ENCODE peak calls at places on chromosomes 16 and 17, in seven cellular contexts. V is IMR-90, P is A549, F is H1, M is SK-N-SH, J is GM12878, G is K562. B is an unnamed sample.

GRCh38 chr17:80125656-80126448 is 21.1 kb downstream of the EIF4A3 start:
- DNase-seq in V (peak; percentile 72), F (no peak), P (no peak), J (no peak), M (no peak), G (no peak), B (no peak)

GRCh38 chr17:3885271-3885670 is 7.6 kb downstream of the CAMKK1 start:
- DNase-seq in F (no peak), J (no peak), G (no peak), V (no peak), P (no peak), M (no peak), B (no peak)

GRCh38 chr17:29723283-29724047 is 100.8 kb upstream of the CORO6 start:
- DNase-seq in G (peak; percentile 38), M (no peak), F (no peak), V (no peak), J (peak; percentile 74), P (no peak), B (no peak)

GRCh38 chr17:5468075-5468473 is 708 bp downstream of the DHX33 start:
- DNase-seq in J (no peak), V (no peak), G (peak; percentile 19), F (no peak), P (peak; percentile 34), M (peak; percentile 36), B (no peak)

GRCh38 chr17:76385892-76386786 is 1.7 kb downstream of the SPHK1 start:
- DNase-seq in F (peak; percentile 96), P (peak; percentile 98), J (no peak), G (peak; percentile 93), V (peak; percentile 78), M (peak; percentile 96), B (peak; percentile 88)

GRCh38 chr17:8894673-8895578 is 27.5 kb upstream of the PIK3R6 start:
- DNase-seq in F (peak; percentile 74), J (peak; percentile 65), G (peak; percentile 64), M (peak; percentile 73), V (peak; percentile 59), P (peak; percentile 93), B (peak; percentile 66)

GRCh38 chr17:46044286-46044928 is 45.4 kb downstream of the STH start:
- DNase-seq in F (no peak), G (peak; percentile 62), P (peak; percentile 81), J (no peak), M (peak; percentile 70), V (peak; percentile 87), B (peak; percentile 56)

GRCh38 chr16:56475226-56475625 is 23.9 kb downstream of the OGFOD1 start:
- DNase-seq in P (no peak), V (no peak), M (no peak), G (no peak), F (no peak), J (no peak), B (no peak)

GRCh38 chr17:28421775-28422305 is 15.8 kb upstream of the SLC46A1 start:
- DNase-seq in P (no peak), F (no peak), J (no peak), M (no peak), G (no peak), V (no peak), B (no peak)

GRCh38 chr16:22816475-22816874 is 2.5 kb downstream of the HS3ST2 start:
- DNase-seq in P (peak; percentile 15), M (no peak), V (no peak), F (no peak), G (no peak), J (no peak), B (no peak)

GRCh38 chr17:6471531-6472465 is 27.5 kb downstream of the PIMREG start:
- DNase-seq in M (no peak), V (peak; percentile 61), J (no peak), G (no peak), P (peak; percentile 62), F (no peak), B (no peak)

GRCh38 chr16:27217256-27217655 is 13.9 kb downstream of the KDM8 start:
- DNase-seq in F (no peak), V (peak; percentile 77), P (peak; percentile 29), G (peak; percentile 83), M (peak; percentile 62), J (no peak), B (peak; percentile 36)

GRCh38 chr17:78041401-78042179 is 83.1 kb downstream of the TNRC6C start:
- DNase-seq in F (no peak), M (peak; percentile 52), J (no peak), P (no peak), G (no peak), V (no peak), B (no peak)

GRCh38 chr17:40025991-40026815 is 11.0 kb downstream of the CSF3 start:
- DNase-seq in P (no peak), M (no peak), F (no peak), G (no peak), J (no peak), V (no peak), B (no peak)

GRCh38 chr16:49345829-49346228 is 27.8 kb upstream of the C16orf78 start:
- DNase-seq in F (peak; percentile 76), J (no peak), G (peak; percentile 27), P (no peak), M (no peak), V (no peak), B (peak; percentile 67)

GRCh38 chr16:83389751-83390150 is 418.0 kb upstream of the HSBP1 start:
- DNase-seq in J (no peak), P (no peak), F (no peak), M (no peak), V (peak; percentile 51), G (no peak), B (no peak)
- TF ChIP-seq USF2 in J (no peak), P (no peak), F (no peak), M (no peak), V (no peak), G (no peak), B (no peak)

GRCh38 chr17:35299108-35299507 is 56.2 kb downstream of the SLFN5 start:
- DNase-seq in V (no peak), M (no peak), G (no peak), F (no peak), P (no peak), J (no peak), B (no peak)
- TF ChIP-seq USF2 in V (no peak), M (no peak), G (no peak), F (no peak), P (no peak), J (no peak), B (no peak)

DNA sequence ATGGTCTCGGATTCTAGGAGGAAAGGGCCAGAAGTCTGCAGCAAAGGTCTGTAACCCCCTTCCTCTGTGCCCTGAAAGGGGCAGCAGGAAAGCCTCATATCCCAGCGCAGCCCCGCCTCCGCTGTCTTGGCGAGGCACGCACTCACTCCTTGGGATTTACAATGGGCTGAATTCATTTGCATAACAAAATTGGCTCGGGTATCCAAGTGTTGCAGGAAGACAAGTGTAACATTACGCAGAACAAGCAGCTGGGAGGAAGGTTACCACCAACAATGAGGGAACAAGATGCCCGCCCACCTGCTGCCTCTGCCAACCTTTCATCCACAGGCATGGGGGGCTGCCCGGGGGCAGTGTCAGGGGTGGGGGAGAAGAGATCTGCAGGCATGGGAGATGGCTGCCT is 130.4 kb downstream of the MRM1 start:
- DNase-seq in F (peak; percentile 62), P (no peak), M (no peak), V (no peak), J (no peak), G (no peak), B (peak; percentile 66)
- TF ChIP-seq USF2 in F (no peak), P (no peak), M (no peak), V (no peak), J (no peak), G (no peak), B (no peak)

DNA sequence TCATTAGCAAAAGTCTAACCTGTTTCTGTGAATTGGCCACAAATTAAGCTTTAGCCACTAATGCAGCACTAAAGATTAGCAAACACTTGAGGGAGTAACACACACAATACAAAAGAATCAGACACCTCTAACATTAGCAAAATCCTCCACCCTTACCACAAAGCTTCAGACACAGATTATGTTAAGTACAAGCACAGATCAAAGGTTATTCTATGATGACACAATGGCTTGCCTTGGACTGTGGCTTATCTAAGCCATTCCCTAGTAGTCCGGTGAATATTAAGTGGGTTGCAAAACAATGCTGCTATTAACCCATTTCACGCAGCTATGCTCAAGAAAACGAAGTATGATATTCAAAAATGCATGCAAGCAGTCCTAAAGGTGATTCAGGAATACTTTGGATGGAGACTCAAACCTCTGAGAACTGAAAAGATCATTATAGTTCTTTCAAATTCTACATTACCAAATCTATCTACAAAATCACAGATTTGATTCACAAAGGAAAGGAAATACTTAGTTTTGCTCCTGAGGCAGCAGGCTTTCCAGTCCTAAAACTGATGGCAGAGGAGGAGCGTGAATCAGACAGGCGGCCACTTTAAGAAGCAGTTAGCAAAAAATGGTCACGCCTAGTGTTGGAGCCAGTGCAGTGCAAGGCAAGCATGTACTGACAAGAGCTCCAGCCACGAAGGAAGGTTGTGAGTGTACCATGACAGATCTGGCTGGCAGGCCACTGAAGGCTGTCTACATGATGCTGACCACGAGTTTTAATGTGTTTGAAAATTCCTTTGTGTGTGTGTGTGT is 67.2 kb downstream of the PARN start:
- DNase-seq in V (peak; percentile 26), M (no peak), F (no peak), J (no peak), G (no peak), P (peak; percentile 53), B (no peak)
- TF ChIP-seq USF2 in V (no peak), M (no peak), F (no peak), J (no peak), G (no peak), P (no peak), B (no peak)